ENCODE peak calls at places on chromosomes 7 and 10, in seven cellular contexts. Q, O, I, X, N, K and B are unnamed samples.

GRCh38 chr7:142811154-142811737 is 40.5 kb downstream of the PRSS2 start:
- DNase-seq in Q (no peak), O (no peak), I (peak; percentile 54), X (peak; percentile 64), N (peak; percentile 71), K (no peak), B (no peak)

GRCh38 chr7:129831424-129832058 is 121.2 kb downstream of the UBE2H start:
- DNase-seq in Q (peak; percentile 83), O (no peak), I (peak; percentile 95), X (no peak), N (peak; percentile 86), K (peak; percentile 33), B (peak; percentile 86)

GRCh38 chr10:34305189-34305588 is 509.9 kb downstream of the PARD3 start:
- DNase-seq in Q (no peak), O (peak; percentile 26), I (no peak), X (peak; percentile 36), N (no peak), K (no peak), B (no peak)

GRCh38 chr7:84297606-84298005 is 103.0 kb upstream of the SEMA3A start:
- DNase-seq in Q (no peak), O (no peak), I (no peak), X (no peak), N (no peak), K (no peak), B (no peak)

GRCh38 chr7:115429918-115430317 is 508.0 kb downstream of the MDFIC start:
- DNase-seq in Q (no peak), O (no peak), I (no peak), X (no peak), N (no peak), K (no peak), B (no peak)

GRCh38 chr10:119688033-119688508 is 36.9 kb downstream of the BAG3 start:
- DNase-seq in Q (no peak), O (no peak), I (no peak), X (no peak), N (no peak), K (no peak), B (no peak)

GRCh38 chr7:135001390-135002165 is 15.3 kb downstream of the AGBL3 start:
- DNase-seq in Q (no peak), O (no peak), I (no peak), X (no peak), N (peak; percentile 35), K (no peak), B (no peak)

GRCh38 chr7:19558527-19558926 is 150.3 kb downstream of the POLR1F start:
- DNase-seq in Q (peak; percentile 74), O (no peak), I (peak; percentile 4), X (no peak), N (peak; percentile 64), K (no peak), B (no peak)

GRCh38 chr10:31100662-31101061 is 69.0 kb upstream of the ZNF438 start:
- DNase-seq in Q (no peak), O (no peak), I (no peak), X (no peak), N (no peak), K (no peak), B (no peak)

GRCh38 chr7:132771301-132771730 is 195.0 kb upstream of the PLXNA4 start:
- DNase-seq in Q (no peak), O (no peak), I (no peak), X (no peak), N (peak; percentile 41), K (no peak), B (no peak)

GRCh38 chr7:79298145-79298760 is 155.2 kb downstream of the MAGI2 start:
- DNase-seq in Q (no peak), O (no peak), I (peak; percentile 79), X (peak; percentile 14), N (peak; percentile 75), K (no peak), B (peak; percentile 49)